ENCODE peak calls at places on chromosomes 16 and 17, in four cellular contexts. One of them, this sample, is unnamed.

GRCh38 chr17:6546069-6546718 is 10.2 kb downstream of the PITPNM3 start:
- DNase-seq in heart left ventricle: no peak
- DNase-seq in GM13977: peak; percentile 48
- DNase-seq in activated CD8-positive, alpha-beta T cell treated with anti-CD3 and anti-CD28 coated beads for 36 hours: no peak
- DNase-seq in this sample: no peak

GRCh38 chr17:14672830-14673229 is 371.9 kb downstream of the HS3ST3B1 start:
- DNase-seq in heart left ventricle: no peak
- DNase-seq in GM13977: no peak
- DNase-seq in activated CD8-positive, alpha-beta T cell treated with anti-CD3 and anti-CD28 coated beads for 36 hours: no peak
- DNase-seq in this sample: no peak

GRCh38 chr17:82103588-82104451 is 5.8 kb upstream of the FASN start:
- DNase-seq in heart left ventricle: no peak
- DNase-seq in GM13977: no peak
- DNase-seq in activated CD8-positive, alpha-beta T cell treated with anti-CD3 and anti-CD28 coated beads for 36 hours: no peak
- DNase-seq in this sample: no peak

GRCh38 chr17:2120550-2121335 is 65.8 kb downstream of the HIC1 start:
- DNase-seq in heart left ventricle: no peak
- DNase-seq in GM13977: no peak
- DNase-seq in activated CD8-positive, alpha-beta T cell treated with anti-CD3 and anti-CD28 coated beads for 36 hours: no peak
- DNase-seq in this sample: no peak

GRCh38 chr16:12214509-12214908 is 238.0 kb downstream of the SNX29 start:
- DNase-seq in heart left ventricle: no peak
- DNase-seq in GM13977: no peak
- DNase-seq in activated CD8-positive, alpha-beta T cell treated with anti-CD3 and anti-CD28 coated beads for 36 hours: no peak
- DNase-seq in this sample: no peak

GRCh38 chr17:78390241-78391050 is 12.0 kb downstream of the PGS1 start:
- DNase-seq in heart left ventricle: no peak
- DNase-seq in GM13977: no peak
- DNase-seq in activated CD8-positive, alpha-beta T cell treated with anti-CD3 and anti-CD28 coated beads for 36 hours: peak; percentile 30
- DNase-seq in this sample: no peak

GRCh38 chr17:67891481-67892119 is 66.3 kb downstream of the BPTF start:
- DNase-seq in heart left ventricle: no peak
- DNase-seq in GM13977: no peak
- DNase-seq in activated CD8-positive, alpha-beta T cell treated with anti-CD3 and anti-CD28 coated beads for 36 hours: no peak
- DNase-seq in this sample: no peak

GRCh38 chr17:45924332-45924820 is 30.0 kb downstream of the MAPT start:
- DNase-seq in heart left ventricle: no peak
- DNase-seq in GM13977: no peak
- DNase-seq in activated CD8-positive, alpha-beta T cell treated with anti-CD3 and anti-CD28 coated beads for 36 hours: no peak
- DNase-seq in this sample: no peak

GRCh38 chr16:68257251-68257905 is 6.9 kb upstream of the SLC7A6 start:
- DNase-seq in heart left ventricle: no peak
- DNase-seq in GM13977: peak; percentile 87
- DNase-seq in activated CD8-positive, alpha-beta T cell treated with anti-CD3 and anti-CD28 coated beads for 36 hours: peak; percentile 32
- DNase-seq in this sample: peak; percentile 80

GRCh38 chr17:28370035-28370743 is at the start of gene VTN:
- DNase-seq in heart left ventricle: peak; percentile 66
- DNase-seq in GM13977: no peak
- DNase-seq in activated CD8-positive, alpha-beta T cell treated with anti-CD3 and anti-CD28 coated beads for 36 hours: no peak
- DNase-seq in this sample: no peak

GRCh38 chr17:79519601-79520000 is 91.2 kb downstream of the RBFOX3 start:
- DNase-seq in heart left ventricle: no peak
- DNase-seq in GM13977: no peak
- DNase-seq in activated CD8-positive, alpha-beta T cell treated with anti-CD3 and anti-CD28 coated beads for 36 hours: no peak
- DNase-seq in this sample: no peak

GRCh38 chr17:80772906-80773242 is 218.8 kb upstream of the CHMP6 start:
- DNase-seq in heart left ventricle: no peak
- DNase-seq in GM13977: no peak
- DNase-seq in activated CD8-positive, alpha-beta T cell treated with anti-CD3 and anti-CD28 coated beads for 36 hours: no peak
- DNase-seq in this sample: no peak

GRCh38 chr17:19331134-19331533 is 31.4 kb downstream of the B9D1 start:
- DNase-seq in heart left ventricle: no peak
- DNase-seq in GM13977: no peak
- DNase-seq in activated CD8-positive, alpha-beta T cell treated with anti-CD3 and anti-CD28 coated beads for 36 hours: no peak
- DNase-seq in this sample: no peak

GRCh38 chr16:73572135-73572534 is 524.2 kb upstream of the ZFHX3 start:
- DNase-seq in heart left ventricle: peak; percentile 39
- DNase-seq in GM13977: no peak
- DNase-seq in activated CD8-positive, alpha-beta T cell treated with anti-CD3 and anti-CD28 coated beads for 36 hours: no peak
- DNase-seq in this sample: no peak

GRCh38 chr16:24580665-24581064 is 41.3 kb downstream of the RBBP6 start:
- DNase-seq in heart left ventricle: no peak
- DNase-seq in GM13977: peak; percentile 40
- DNase-seq in activated CD8-positive, alpha-beta T cell treated with anti-CD3 and anti-CD28 coated beads for 36 hours: no peak
- DNase-seq in this sample: no peak
- TF ChIP-seq CTCF in heart left ventricle: no peak
- TF ChIP-seq CTCF in GM13977: peak; percentile 24
- TF ChIP-seq CTCF in activated CD8-positive, alpha-beta T cell treated with anti-CD3 and anti-CD28 coated beads for 36 hours: no peak
- TF ChIP-seq CTCF in this sample: no peak

GRCh38 chr17:11885051-11885450 is 112.2 kb downstream of the ZNF18 start:
- DNase-seq in heart left ventricle: no peak
- DNase-seq in GM13977: no peak
- DNase-seq in activated CD8-positive, alpha-beta T cell treated with anti-CD3 and anti-CD28 coated beads for 36 hours: no peak
- DNase-seq in this sample: no peak

GRCh38 chr17:11882716-11883115 is 114.6 kb downstream of the ZNF18 start:
- DNase-seq in heart left ventricle: no peak
- DNase-seq in GM13977: no peak
- DNase-seq in activated CD8-positive, alpha-beta T cell treated with anti-CD3 and anti-CD28 coated beads for 36 hours: no peak
- DNase-seq in this sample: no peak

GRCh38 chr17:11874756-11875155 is 122.5 kb downstream of the ZNF18 start:
- DNase-seq in heart left ventricle: no peak
- DNase-seq in GM13977: no peak
- DNase-seq in activated CD8-positive, alpha-beta T cell treated with anti-CD3 and anti-CD28 coated beads for 36 hours: no peak
- DNase-seq in this sample: no peak

GRCh38 chr17:11880714-11881113 is 116.6 kb downstream of the ZNF18 start:
- DNase-seq in heart left ventricle: no peak
- DNase-seq in GM13977: no peak
- DNase-seq in activated CD8-positive, alpha-beta T cell treated with anti-CD3 and anti-CD28 coated beads for 36 hours: no peak
- DNase-seq in this sample: no peak
- TF ChIP-seq CTCF in heart left ventricle: peak; percentile 32
- TF ChIP-seq CTCF in GM13977: no peak
- TF ChIP-seq CTCF in activated CD8-positive, alpha-beta T cell treated with anti-CD3 and anti-CD28 coated beads for 36 hours: no peak
- TF ChIP-seq CTCF in this sample: no peak

DNA sequence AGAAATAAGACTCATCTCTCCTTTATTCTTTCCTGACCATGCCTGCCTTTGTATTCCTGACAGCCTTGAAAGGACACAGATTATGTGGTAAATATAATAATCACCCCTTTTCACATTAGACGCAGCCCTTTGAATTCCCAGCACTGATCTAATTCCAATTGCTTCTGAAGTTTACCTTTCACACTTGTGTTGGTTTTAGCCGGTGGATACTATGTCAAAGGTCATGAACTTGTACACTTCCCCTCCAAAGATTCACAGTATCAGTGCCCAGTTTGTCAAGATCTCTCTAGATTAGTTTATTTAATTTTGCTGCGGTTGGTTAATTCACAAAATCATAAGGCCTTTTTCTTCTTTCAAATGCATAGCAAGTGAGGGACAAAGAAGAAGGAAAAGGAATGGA is 174.5 kb upstream of the TBX2 start:
- DNase-seq in heart left ventricle: no peak
- DNase-seq in GM13977: no peak
- DNase-seq in activated CD8-positive, alpha-beta T cell treated with anti-CD3 and anti-CD28 coated beads for 36 hours: no peak
- DNase-seq in this sample: no peak
- TF ChIP-seq CTCF in heart left ventricle: no peak
- TF ChIP-seq CTCF in GM13977: no peak
- TF ChIP-seq CTCF in activated CD8-positive, alpha-beta T cell treated with anti-CD3 and anti-CD28 coated beads for 36 hours: no peak
- TF ChIP-seq CTCF in this sample: no peak

GRCh38 chr16:86834451-86835035 is 256.2 kb downstream of the FOXL1 start:
- DNase-seq in heart left ventricle: no peak
- DNase-seq in GM13977: no peak
- DNase-seq in activated CD8-positive, alpha-beta T cell treated with anti-CD3 and anti-CD28 coated beads for 36 hours: no peak
- DNase-seq in this sample: no peak
- TF ChIP-seq CTCF in heart left ventricle: no peak
- TF ChIP-seq CTCF in GM13977: no peak
- TF ChIP-seq CTCF in activated CD8-positive, alpha-beta T cell treated with anti-CD3 and anti-CD28 coated beads for 36 hours: no peak
- TF ChIP-seq CTCF in this sample: no peak

GRCh38 chr16:57643166-57643813 is 14.9 kb downstream of the ADGRG1 start:
- DNase-seq in heart left ventricle: no peak
- DNase-seq in GM13977: no peak
- DNase-seq in activated CD8-positive, alpha-beta T cell treated with anti-CD3 and anti-CD28 coated beads for 36 hours: no peak
- DNase-seq in this sample: no peak
- TF ChIP-seq CTCF in heart left ventricle: no peak
- TF ChIP-seq CTCF in GM13977: no peak
- TF ChIP-seq CTCF in activated CD8-positive, alpha-beta T cell treated with anti-CD3 and anti-CD28 coated beads for 36 hours: no peak
- TF ChIP-seq CTCF in this sample: no peak